ENCODE peak calls at places on chromosomes 2 and 18, in four cellular contexts. C, Y, F and K are unnamed samples.

GRCh38 chr2:62660582-62661262 is 44.8 kb upstream of the EHBP1 start:
- DNase-seq in C (no peak), Y (no peak), F (no peak), K (no peak)

GRCh38 chr2:77034460-77034859 is 487.7 kb downstream of the LRRTM4 start:
- DNase-seq in C (no peak), Y (no peak), F (no peak), K (no peak)

GRCh38 chr18:6203791-6204190 is 210.9 kb downstream of the L3MBTL4 start:
- DNase-seq in C (peak; percentile 31), Y (no peak), F (no peak), K (peak; percentile 68)

GRCh38 chr2:27441958-27442281 is 261 bp upstream of the KRTCAP3 start:
- DNase-seq in C (no peak), Y (no peak), F (no peak), K (no peak)

GRCh38 chr2:214934006-214934405 is 124.5 kb upstream of the BARD1 start:
- DNase-seq in C (no peak), Y (no peak), F (no peak), K (no peak)

GRCh38 chr2:137115081-137115713 is 349.9 kb downstream of the THSD7B start:
- DNase-seq in C (no peak), Y (no peak), F (peak; percentile 22), K (no peak)

GRCh38 chr2:101111917-101112771 is 39.0 kb downstream of the TBC1D8 start:
- DNase-seq in C (no peak), Y (peak; percentile 72), F (no peak), K (no peak)

GRCh38 chr2:9423922-9424272 is 443 bp downstream of the CPSF3 start:
- DNase-seq in C (no peak), Y (no peak), F (no peak), K (no peak)

GRCh38 chr2:49371302-49371701 is 217.0 kb upstream of the FSHR start:
- DNase-seq in C (no peak), Y (no peak), F (no peak), K (no peak)

GRCh38 chr2:160493227-160494028 is at the start of gene RBMS1:
- DNase-seq in C (peak; percentile 54), Y (peak; percentile 83), F (peak; percentile 74), K (peak; percentile 85)

GRCh38 chr2:237530472-237531433 is 35.6 kb upstream of the PRLH start:
- DNase-seq in C (no peak), Y (no peak), F (no peak), K (no peak)

GRCh38 chr2:15912203-15912602 is 28.1 kb upstream of the MYCN start:
- DNase-seq in C (no peak), Y (peak; percentile 83), F (peak; percentile 54), K (no peak)

GRCh38 chr2:186543561-186544131 is 46.2 kb upstream of the ITGAV start:
- DNase-seq in C (no peak), Y (no peak), F (no peak), K (no peak)

GRCh38 chr2:226796840-226797288 is 2.8 kb downstream of the IRS1 start:
- DNase-seq in C (peak; percentile 55), Y (peak; percentile 86), F (peak; percentile 23), K (peak; percentile 60)

GRCh38 chr18:3679254-3679653 is 229.3 kb downstream of the TGIF1 start:
- DNase-seq in C (no peak), Y (no peak), F (no peak), K (no peak)

GRCh38 chr18:68721681-68722583 is 7.0 kb upstream of the TMX3 start:
- DNase-seq in C (no peak), Y (no peak), F (no peak), K (no peak)

GRCh38 chr2:234290671-234291070 is 206.2 kb downstream of the ARL4C start:
- DNase-seq in C (peak; percentile 41), Y (peak; percentile 72), F (peak; percentile 58), K (no peak)

GRCh38 chr2:39114771-39115170 is 6.1 kb downstream of the SOS1 start:
- DNase-seq in C (no peak), Y (no peak), F (no peak), K (no peak)

GRCh38 chr2:206442854-206443734 is at the start of gene ADAM23:
- DNase-seq in C (no peak), Y (no peak), F (no peak), K (no peak)

GRCh38 chr2:191577611-191578010 is 100.3 kb upstream of the NABP1 start:
- DNase-seq in C (no peak), Y (no peak), F (no peak), K (no peak)

GRCh38 chr2:46967990-46968647 is 52.5 kb upstream of the MCFD2 start:
- DNase-seq in C (peak; percentile 73), Y (peak; percentile 90), F (peak; percentile 90), K (peak; percentile 94)

GRCh38 chr2:143629344-143629743 is 500.1 kb downstream of the ARHGAP15 start:
- DNase-seq in C (no peak), Y (no peak), F (no peak), K (no peak)

GRCh38 chr2:27356056-27356381 is 545 bp downstream of the GTF3C2 start:
- DNase-seq in C (peak; percentile 43), Y (peak; percentile 70), F (peak; percentile 76), K (peak; percentile 72)

GRCh38 chr2:62306751-62307468 is 111.0 kb downstream of the B3GNT2 start:
- DNase-seq in C (peak; percentile 40), Y (no peak), F (peak; percentile 72), K (peak; percentile 69)

GRCh38 chr2:239811806-239812560 is 213.2 kb downstream of the NDUFA10 start:
- DNase-seq in C (no peak), Y (peak; percentile 28), F (no peak), K (peak; percentile 53)

GRCh38 chr18:33647365-33647764 is 69.3 kb downstream of the ASXL3 start:
- DNase-seq in C (no peak), Y (no peak), F (no peak), K (no peak)

GRCh38 chr2:170651603-170652002 is 63.5 kb upstream of the SP5 start:
- DNase-seq in C (no peak), Y (no peak), F (no peak), K (no peak)

GRCh38 chr2:134539946-134540345 is 178.9 kb downstream of the TMEM163 start:
- DNase-seq in C (no peak), Y (no peak), F (no peak), K (no peak)

GRCh38 chr2:68171684-68172083 is 14.0 kb downstream of the PNO1 start:
- DNase-seq in C (no peak), Y (no peak), F (no peak), K (no peak)

GRCh38 chr2:121273116-121273515 is 11.9 kb downstream of the TFCP2L1 start:
- DNase-seq in C (no peak), Y (peak; percentile 2), F (no peak), K (no peak)

GRCh38 chr2:114968748-114969400 is 526.4 kb downstream of the DPP10 start:
- DNase-seq in C (no peak), Y (no peak), F (no peak), K (no peak)

GRCh38 chr2:27442282-27442980 is at the start of gene KRTCAP3:
- DNase-seq in C (peak; percentile 87), Y (no peak), F (peak; percentile 75), K (peak; percentile 64)

GRCh38 chr18:26703170-26703933 is 155.0 kb upstream of the KCTD1 start:
- DNase-seq in C (peak; percentile 83), Y (no peak), F (no peak), K (no peak)

GRCh38 chr2:111054791-111055627 is 65.7 kb upstream of the BCL2L11 start:
- DNase-seq in C (no peak), Y (no peak), F (no peak), K (no peak)

GRCh38 chr2:77054938-77055337 is 467.2 kb downstream of the LRRTM4 start:
- DNase-seq in C (no peak), Y (no peak), F (no peak), K (no peak)

GRCh38 chr2:221836091-221836490 is 264.0 kb upstream of the EPHA4 start:
- DNase-seq in C (no peak), Y (no peak), F (no peak), K (no peak)

GRCh38 chr2:191436368-191437055 is 191.3 kb downstream of the MYO1B start:
- DNase-seq in C (no peak), Y (no peak), F (no peak), K (no peak)

GRCh38 chr2:174827371-174828369 is 63.4 kb upstream of the CHRNA1 start:
- DNase-seq in C (no peak), Y (no peak), F (no peak), K (no peak)
- TF ChIP-seq POLR2AphosphoS5 in C (no peak), Y (no peak), F (no peak), K (no peak)

GRCh38 chr2:127218843-127219715 is 1.0 kb downstream of the CYP27C1 start:
- DNase-seq in C (no peak), Y (no peak), F (no peak), K (peak; percentile 65)

GRCh38 chr2:127220102-127220806 is at the start of gene CYP27C1:
- DNase-seq in C (no peak), Y (no peak), F (no peak), K (no peak)

GRCh38 chr2:127217470-127218325 is 2.4 kb downstream of the CYP27C1 start:
- DNase-seq in C (no peak), Y (no peak), F (no peak), K (no peak)

GRCh38 chr2:127220807-127221527 is 868 bp upstream of the CYP27C1 start:
- DNase-seq in C (no peak), Y (no peak), F (no peak), K (no peak)

DNA sequence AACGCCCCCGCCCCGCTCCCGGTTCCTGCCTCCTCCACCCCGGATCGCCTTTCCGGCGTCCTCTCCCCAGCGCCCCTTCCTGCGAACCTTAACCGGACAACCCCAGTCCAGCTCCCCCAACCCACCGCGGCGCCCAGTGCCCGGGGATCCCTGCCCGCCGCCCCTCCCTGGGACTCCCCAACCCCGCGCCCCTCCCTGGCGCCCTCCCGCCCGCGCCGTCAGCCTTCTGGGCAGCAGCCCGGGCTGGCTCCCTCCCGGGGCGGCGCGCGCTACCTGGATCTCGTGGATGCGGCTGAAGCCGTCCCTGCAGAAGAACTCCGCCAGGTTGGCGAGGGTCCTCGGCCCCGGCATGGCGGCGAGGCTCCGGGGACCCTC is 396 bp downstream of the CYP27C1 start:
- DNase-seq in C (no peak), Y (peak; percentile 68), F (no peak), K (no peak)
- TF ChIP-seq POLR2A in C (no peak), Y (no peak), F (no peak), K (no peak)

GRCh38 chr2:26034597-26035067 is 748 bp downstream of the RAB10 start:
- DNase-seq in C (no peak), Y (no peak), F (no peak), K (no peak)

GRCh38 chr2:26033769-26034596 is at the start of gene RAB10:
- DNase-seq in C (peak; percentile 100), Y (peak; percentile 100), F (peak; percentile 99), K (peak; percentile 98)

GRCh38 chr2:26035110-26035728 is 1.3 kb downstream of the RAB10 start:
- DNase-seq in C (no peak), Y (no peak), F (no peak), K (peak; percentile 15)

GRCh38 chr2:26033270-26033768 is 565 bp upstream of the RAB10 start:
- DNase-seq in C (peak; percentile 74), Y (no peak), F (peak; percentile 76), K (peak; percentile 89)
- TF ChIP-seq EP300 in C (no peak), Y (no peak), F (no peak), K (no peak)

GRCh38 chr2:6922201-6922656 is 5.0 kb downstream of the RNF144A start:
- DNase-seq in C (no peak), Y (no peak), F (peak; percentile 41), K (no peak)
- TF ChIP-seq POLR2AphosphoS5 in C (no peak), Y (no peak), F (no peak), K (no peak)

GRCh38 chr2:213016984-213017351 is 134.4 kb downstream of the IKZF2 start:
- DNase-seq in C (no peak), Y (no peak), F (no peak), K (no peak)
- TF ChIP-seq POLR2A in C (no peak), Y (no peak), F (no peak), K (no peak)